ENCODE peak calls at places on chromosome 12, in five cellular contexts. One of them, this sample, is unnamed.

GRCh38 chr12:94149781-94150482 is 1.6 kb downstream of the PLXNC1 start:
- DNase-seq in GM12878: no peak
- DNase-seq in H1: peak
- DNase-seq in K562: no peak
- DNase-seq in SK-N-SH: peak
- DNase-seq in this sample: no peak

GRCh38 chr12:32120419-32120818 is 13.8 kb downstream of the BICD1 start:
- DNase-seq in GM12878: no peak
- DNase-seq in H1: no peak
- DNase-seq in K562: no peak
- DNase-seq in SK-N-SH: no peak
- DNase-seq in this sample: no peak

GRCh38 chr12:86914716-86915115 is 658.5 kb upstream of the MGAT4C start:
- DNase-seq in GM12878: no peak
- DNase-seq in H1: no peak
- DNase-seq in K562: no peak
- DNase-seq in SK-N-SH: peak
- DNase-seq in this sample: peak

GRCh38 chr12:1778911-1779310 is 41.5 kb upstream of the LRTM2 start:
- DNase-seq in GM12878: no peak
- DNase-seq in H1: no peak
- DNase-seq in K562: no peak
- DNase-seq in SK-N-SH: no peak
- DNase-seq in this sample: no peak

GRCh38 chr12:21941522-21942376 is 523 bp upstream of the ABCC9 start:
- DNase-seq in GM12878: no peak
- DNase-seq in H1: peak
- DNase-seq in K562: peak
- DNase-seq in SK-N-SH: peak
- DNase-seq in this sample: no peak

GRCh38 chr12:4270670-4271432 is 2.7 kb upstream of the CCND2 start:
- DNase-seq in GM12878: no peak
- DNase-seq in H1: peak
- DNase-seq in K562: peak
- DNase-seq in SK-N-SH: peak
- DNase-seq in this sample: no peak

GRCh38 chr12:4421590-4422031 is 24.0 kb downstream of the FGF6 start:
- DNase-seq in GM12878: no peak
- DNase-seq in H1: no peak
- DNase-seq in K562: peak
- DNase-seq in SK-N-SH: peak
- DNase-seq in this sample: peak

GRCh38 chr12:68435816-68436215 is 103.7 kb upstream of the MDM1 start:
- DNase-seq in GM12878: no peak
- DNase-seq in H1: no peak
- DNase-seq in K562: no peak
- DNase-seq in SK-N-SH: no peak
- DNase-seq in this sample: peak

GRCh38 chr12:41882144-41882805 is 262.4 kb downstream of the GXYLT1 start:
- DNase-seq in GM12878: no peak
- DNase-seq in H1: no peak
- DNase-seq in K562: no peak
- DNase-seq in SK-N-SH: no peak
- DNase-seq in this sample: no peak

GRCh38 chr12:3236345-3237153 is 159.4 kb downstream of the TSPAN9 start:
- DNase-seq in GM12878: no peak
- DNase-seq in H1: no peak
- DNase-seq in K562: peak
- DNase-seq in SK-N-SH: peak
- DNase-seq in this sample: peak

GRCh38 chr12:105499223-105499622 is 168.7 kb downstream of the C12orf75 start:
- DNase-seq in GM12878: no peak
- DNase-seq in H1: no peak
- DNase-seq in K562: no peak
- DNase-seq in SK-N-SH: no peak
- DNase-seq in this sample: no peak

GRCh38 chr12:50764116-50764860 is 387 bp downstream of the ATF1 start:
- DNase-seq in GM12878: no peak
- DNase-seq in H1: peak
- DNase-seq in K562: no peak
- DNase-seq in SK-N-SH: peak
- DNase-seq in this sample: peak

GRCh38 chr12:125330645-125331341 is 265.6 kb downstream of the AACS start:
- DNase-seq in GM12878: no peak
- DNase-seq in H1: peak
- DNase-seq in K562: peak
- DNase-seq in SK-N-SH: peak
- DNase-seq in this sample: peak

GRCh38 chr12:16437281-16437816 is 89.9 kb downstream of the MGST1 start:
- DNase-seq in GM12878: no peak
- DNase-seq in H1: no peak
- DNase-seq in K562: no peak
- DNase-seq in SK-N-SH: no peak
- DNase-seq in this sample: no peak

GRCh38 chr12:130418261-130418660 is 80.6 kb downstream of the PIWIL1 start:
- DNase-seq in GM12878: no peak
- DNase-seq in H1: no peak
- DNase-seq in K562: no peak
- DNase-seq in SK-N-SH: no peak
- DNase-seq in this sample: no peak

GRCh38 chr12:96472384-96472783 is 17.0 kb upstream of the CFAP54 start:
- DNase-seq in GM12878: no peak
- DNase-seq in H1: no peak
- DNase-seq in K562: peak
- DNase-seq in SK-N-SH: no peak
- DNase-seq in this sample: no peak

GRCh38 chr12:121061831-121062230 is 22.8 kb upstream of the OASL start:
- DNase-seq in GM12878: no peak
- DNase-seq in H1: no peak
- DNase-seq in K562: peak
- DNase-seq in SK-N-SH: peak
- DNase-seq in this sample: no peak

GRCh38 chr12:95978774-95979173 is 17.4 kb downstream of the HAL start:
- DNase-seq in GM12878: no peak
- DNase-seq in H1: no peak
- DNase-seq in K562: peak
- DNase-seq in SK-N-SH: no peak
- DNase-seq in this sample: no peak

GRCh38 chr12:74689071-74689655 is 151.5 kb downstream of the ATXN7L3B start:
- DNase-seq in GM12878: no peak
- DNase-seq in H1: no peak
- DNase-seq in K562: peak
- DNase-seq in SK-N-SH: peak
- DNase-seq in this sample: peak

GRCh38 chr12:128178971-128179370 is 88.0 kb upstream of the TMEM132C start:
- DNase-seq in GM12878: no peak
- DNase-seq in H1: no peak
- DNase-seq in K562: no peak
- DNase-seq in SK-N-SH: no peak
- DNase-seq in this sample: no peak

GRCh38 chr12:112087851-112088250 is 20.7 kb downstream of the NAA25 start:
- DNase-seq in GM12878: no peak
- DNase-seq in H1: no peak
- DNase-seq in K562: no peak
- DNase-seq in SK-N-SH: no peak
- DNase-seq in this sample: no peak

GRCh38 chr12:119712721-119713120 is 44.8 kb downstream of the PRKAB1 start:
- DNase-seq in GM12878: no peak
- DNase-seq in H1: no peak
- DNase-seq in K562: no peak
- DNase-seq in SK-N-SH: no peak
- DNase-seq in this sample: no peak

GRCh38 chr12:68253504-68253903 is at the start of gene IL22:
- DNase-seq in GM12878: no peak
- DNase-seq in H1: no peak
- DNase-seq in K562: no peak
- DNase-seq in SK-N-SH: no peak
- DNase-seq in this sample: no peak

DNA sequence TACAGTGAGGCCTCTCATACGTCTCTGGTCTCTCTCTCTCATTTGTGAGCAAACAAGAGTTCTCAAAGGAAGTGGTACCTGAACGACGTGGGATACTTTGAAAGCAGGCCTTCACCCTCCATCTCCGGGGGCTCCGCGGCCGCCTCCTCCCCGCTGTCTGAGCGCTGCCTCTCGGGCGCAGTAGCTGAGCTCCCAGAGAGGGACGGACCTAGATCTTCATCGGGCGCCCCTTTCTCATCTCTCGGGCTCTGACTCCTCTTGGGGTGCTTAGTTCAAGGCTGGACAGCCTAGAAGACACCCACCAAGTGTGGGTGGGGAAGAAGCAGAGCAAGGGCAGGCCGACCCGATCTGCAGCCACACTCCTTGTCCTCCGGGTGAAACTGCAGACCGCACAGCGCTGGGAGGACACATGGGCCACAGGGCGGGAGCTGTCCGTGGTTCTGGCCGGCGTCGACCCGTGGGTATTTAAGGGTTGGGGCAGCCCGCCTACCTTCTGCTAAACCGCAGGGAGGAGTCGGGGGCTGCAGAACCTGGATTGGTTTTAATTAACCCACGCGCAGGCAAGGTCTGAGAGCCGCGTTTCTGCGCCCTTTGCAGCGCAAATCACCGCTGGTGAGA is 92.7 kb downstream of the PAH start:
- DNase-seq in GM12878: no peak
- DNase-seq in H1: peak
- DNase-seq in K562: peak
- DNase-seq in SK-N-SH: peak
- DNase-seq in this sample: peak
- TF ChIP-seq CHD2 in GM12878: no peak
- TF ChIP-seq CHD2 in H1: no peak
- TF ChIP-seq CHD2 in K562: no peak
- TF ChIP-seq CHD2 in SK-N-SH: no peak
- TF ChIP-seq CHD2 in this sample: no peak

GRCh38 chr12:71865166-71865713 is 25.7 kb downstream of the TBC1D15 start:
- DNase-seq in GM12878: no peak
- DNase-seq in H1: no peak
- DNase-seq in K562: no peak
- DNase-seq in SK-N-SH: no peak
- DNase-seq in this sample: no peak
- TF ChIP-seq CHD2 in GM12878: no peak
- TF ChIP-seq CHD2 in H1: no peak
- TF ChIP-seq CHD2 in K562: no peak
- TF ChIP-seq CHD2 in SK-N-SH: no peak
- TF ChIP-seq CHD2 in this sample: no peak

GRCh38 chr12:46110220-46110700 is 119.9 kb upstream of the SCAF11 start:
- DNase-seq in GM12878: no peak
- DNase-seq in H1: no peak
- DNase-seq in K562: no peak
- DNase-seq in SK-N-SH: no peak
- DNase-seq in this sample: no peak

GRCh38 chr12:46111727-46112126 is 121.4 kb upstream of the SCAF11 start:
- DNase-seq in GM12878: no peak
- DNase-seq in H1: no peak
- DNase-seq in K562: no peak
- DNase-seq in SK-N-SH: no peak
- DNase-seq in this sample: no peak

GRCh38 chr12:46109343-46110219 is 119.2 kb upstream of the SCAF11 start:
- DNase-seq in GM12878: no peak
- DNase-seq in H1: no peak
- DNase-seq in K562: no peak
- DNase-seq in SK-N-SH: no peak
- DNase-seq in this sample: no peak

GRCh38 chr12:46112364-46112763 is 122.0 kb upstream of the SCAF11 start:
- DNase-seq in GM12878: no peak
- DNase-seq in H1: no peak
- DNase-seq in K562: no peak
- DNase-seq in SK-N-SH: no peak
- DNase-seq in this sample: no peak

DNA sequence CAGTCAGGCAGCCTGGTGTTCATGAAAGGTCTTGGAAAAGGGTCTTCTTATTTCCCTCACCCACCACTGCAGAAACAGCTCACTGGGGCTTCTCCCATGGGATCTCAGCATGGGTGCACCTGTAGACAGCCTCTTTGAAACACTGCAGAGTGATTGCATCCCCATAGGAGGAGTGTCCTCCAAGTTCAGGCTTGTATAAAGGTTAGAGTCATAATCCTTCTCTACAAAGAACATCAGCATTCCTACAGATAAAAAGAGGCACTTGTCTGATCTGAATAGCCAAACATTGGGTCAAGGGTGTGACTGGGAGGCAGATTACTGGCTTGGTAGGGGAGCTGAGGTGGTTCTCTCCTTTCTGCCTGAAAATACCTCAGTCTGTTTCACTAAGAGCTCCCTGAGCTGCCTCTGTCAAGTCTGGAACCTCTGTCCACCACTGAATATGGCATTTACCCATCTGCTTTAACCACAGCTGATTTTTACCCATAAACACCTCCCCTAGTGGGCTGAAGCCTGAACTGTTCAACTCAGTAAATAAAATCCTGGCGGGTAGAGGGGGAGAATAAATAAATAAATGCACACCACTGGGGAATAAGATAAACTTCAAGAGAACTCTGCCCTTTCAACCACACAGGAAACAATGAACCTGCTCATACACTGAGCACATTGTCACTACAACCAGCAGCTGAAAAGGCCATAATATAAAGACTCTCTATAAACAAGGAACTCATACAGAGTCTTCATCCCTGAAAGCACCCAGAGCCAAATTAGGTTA is 120.7 kb upstream of the SCAF11 start:
- DNase-seq in GM12878: no peak
- DNase-seq in H1: no peak
- DNase-seq in K562: no peak
- DNase-seq in SK-N-SH: no peak
- DNase-seq in this sample: no peak
- TF ChIP-seq CHD2 in GM12878: no peak
- TF ChIP-seq CHD2 in H1: no peak
- TF ChIP-seq CHD2 in K562: no peak
- TF ChIP-seq CHD2 in SK-N-SH: no peak
- TF ChIP-seq CHD2 in this sample: no peak

GRCh38 chr12:62379026-62379722 is 87.5 kb upstream of the MON2 start:
- DNase-seq in GM12878: no peak
- DNase-seq in H1: no peak
- DNase-seq in K562: no peak
- DNase-seq in SK-N-SH: no peak
- DNase-seq in this sample: no peak
- TF ChIP-seq CHD2 in GM12878: no peak
- TF ChIP-seq CHD2 in H1: no peak
- TF ChIP-seq CHD2 in K562: no peak
- TF ChIP-seq CHD2 in SK-N-SH: no peak
- TF ChIP-seq CHD2 in this sample: no peak